ENCODE peak calls at places on chromosomes 1 and 21, in eight cellular contexts. One of them, this sample, is unnamed.

GRCh38 chr21:21045538-21045937 is 47.3 kb downstream of the NCAM2 start:
- DNase-seq in Right ventricle myocardium inferior: no peak
- DNase-seq in NCI-H1105 treated with DMSO at 0.1 percent for 48 hours: no peak
- DNase-seq in KBM-7: no peak
- DNase-seq in Calu3: no peak
- DNase-seq in MV-4-11: peak; percentile 67
- DNase-seq in amniotic epithelial cell: no peak
- DNase-seq in endodermal cell: no peak
- DNase-seq in this sample: no peak

GRCh38 chr1:182259229-182259872 is 132.2 kb downstream of the GLUL start:
- DNase-seq in Right ventricle myocardium inferior: peak; percentile 69
- DNase-seq in NCI-H1105 treated with DMSO at 0.1 percent for 48 hours: no peak
- DNase-seq in KBM-7: peak; percentile 97
- DNase-seq in Calu3: peak; percentile 20
- DNase-seq in MV-4-11: peak; percentile 100
- DNase-seq in amniotic epithelial cell: peak; percentile 1
- DNase-seq in endodermal cell: no peak
- DNase-seq in this sample: peak; percentile 75

GRCh38 chr1:88983791-88984552 is 8.5 kb downstream of the KYAT3 start:
- DNase-seq in Right ventricle myocardium inferior: no peak
- DNase-seq in NCI-H1105 treated with DMSO at 0.1 percent for 48 hours: peak; percentile 16
- DNase-seq in KBM-7: peak; percentile 59
- DNase-seq in Calu3: no peak
- DNase-seq in MV-4-11: peak; percentile 85
- DNase-seq in amniotic epithelial cell: peak; percentile 65
- DNase-seq in endodermal cell: no peak
- DNase-seq in this sample: no peak

GRCh38 chr1:2044510-2045319 is 5.5 kb upstream of the PRKCZ start:
- DNase-seq in Right ventricle myocardium inferior: peak; percentile 87
- DNase-seq in NCI-H1105 treated with DMSO at 0.1 percent for 48 hours: peak; percentile 3
- DNase-seq in KBM-7: peak; percentile 88
- DNase-seq in Calu3: peak; percentile 80
- DNase-seq in MV-4-11: peak; percentile 47
- DNase-seq in amniotic epithelial cell: peak; percentile 2
- DNase-seq in endodermal cell: peak; percentile 92
- DNase-seq in this sample: peak; percentile 50

GRCh38 chr21:32653326-32653901 is 41.2 kb upstream of the CFAP298 start:
- DNase-seq in Right ventricle myocardium inferior: no peak
- DNase-seq in NCI-H1105 treated with DMSO at 0.1 percent for 48 hours: peak; percentile 39
- DNase-seq in KBM-7: peak; percentile 73
- DNase-seq in Calu3: peak; percentile 49
- DNase-seq in MV-4-11: no peak
- DNase-seq in amniotic epithelial cell: peak; percentile 17
- DNase-seq in endodermal cell: peak; percentile 69
- DNase-seq in this sample: no peak

GRCh38 chr1:9293512-9294439 is 1.1 kb downstream of the SPSB1 start:
- DNase-seq in Right ventricle myocardium inferior: no peak
- DNase-seq in NCI-H1105 treated with DMSO at 0.1 percent for 48 hours: no peak
- DNase-seq in KBM-7: peak; percentile 42
- DNase-seq in Calu3: no peak
- DNase-seq in MV-4-11: no peak
- DNase-seq in amniotic epithelial cell: peak; percentile 60
- DNase-seq in endodermal cell: peak; percentile 73
- DNase-seq in this sample: no peak

GRCh38 chr1:83034846-83035245 is 964.1 kb downstream of the TTLL7 start:
- DNase-seq in Right ventricle myocardium inferior: no peak
- DNase-seq in NCI-H1105 treated with DMSO at 0.1 percent for 48 hours: no peak
- DNase-seq in KBM-7: no peak
- DNase-seq in Calu3: no peak
- DNase-seq in MV-4-11: no peak
- DNase-seq in amniotic epithelial cell: no peak
- DNase-seq in endodermal cell: no peak
- DNase-seq in this sample: no peak

GRCh38 chr1:67760030-67760821 is 73.0 kb downstream of the GNG12 start:
- DNase-seq in Right ventricle myocardium inferior: no peak
- DNase-seq in NCI-H1105 treated with DMSO at 0.1 percent for 48 hours: peak; percentile 64
- DNase-seq in KBM-7: peak; percentile 76
- DNase-seq in Calu3: peak; percentile 67
- DNase-seq in MV-4-11: peak; percentile 27
- DNase-seq in amniotic epithelial cell: peak; percentile 75
- DNase-seq in endodermal cell: peak; percentile 86
- DNase-seq in this sample: peak; percentile 65

GRCh38 chr1:32725595-32725942 is 23.0 kb upstream of the SYNC start:
- DNase-seq in Right ventricle myocardium inferior: no peak
- DNase-seq in NCI-H1105 treated with DMSO at 0.1 percent for 48 hours: no peak
- DNase-seq in KBM-7: no peak
- DNase-seq in Calu3: no peak
- DNase-seq in MV-4-11: no peak
- DNase-seq in amniotic epithelial cell: no peak
- DNase-seq in endodermal cell: no peak
- DNase-seq in this sample: no peak

GRCh38 chr1:159914252-159915018 is 10.9 kb downstream of the TAGLN2 start:
- DNase-seq in Right ventricle myocardium inferior: no peak
- DNase-seq in NCI-H1105 treated with DMSO at 0.1 percent for 48 hours: no peak
- DNase-seq in KBM-7: no peak
- DNase-seq in Calu3: peak; percentile 49
- DNase-seq in MV-4-11: no peak
- DNase-seq in amniotic epithelial cell: no peak
- DNase-seq in endodermal cell: peak; percentile 67
- DNase-seq in this sample: no peak

GRCh38 chr1:63624911-63625310 is 31.7 kb downstream of the PGM1 start:
- DNase-seq in Right ventricle myocardium inferior: no peak
- DNase-seq in NCI-H1105 treated with DMSO at 0.1 percent for 48 hours: no peak
- DNase-seq in KBM-7: no peak
- DNase-seq in Calu3: no peak
- DNase-seq in MV-4-11: no peak
- DNase-seq in amniotic epithelial cell: peak; percentile 95
- DNase-seq in endodermal cell: no peak
- DNase-seq in this sample: no peak

GRCh38 chr1:93463960-93464359 is 16.0 kb downstream of the FNBP1L start:
- DNase-seq in Right ventricle myocardium inferior: no peak
- DNase-seq in NCI-H1105 treated with DMSO at 0.1 percent for 48 hours: no peak
- DNase-seq in KBM-7: no peak
- DNase-seq in Calu3: no peak
- DNase-seq in MV-4-11: no peak
- DNase-seq in amniotic epithelial cell: no peak
- DNase-seq in endodermal cell: no peak
- DNase-seq in this sample: no peak

GRCh38 chr1:102937401-102937800 is 170.9 kb downstream of the COL11A1 start:
- DNase-seq in Right ventricle myocardium inferior: no peak
- DNase-seq in NCI-H1105 treated with DMSO at 0.1 percent for 48 hours: no peak
- DNase-seq in KBM-7: no peak
- DNase-seq in Calu3: no peak
- DNase-seq in MV-4-11: no peak
- DNase-seq in amniotic epithelial cell: no peak
- DNase-seq in endodermal cell: no peak
- DNase-seq in this sample: no peak

GRCh38 chr1:117609471-117609911 is 3.6 kb downstream of the TENT5C start:
- DNase-seq in Right ventricle myocardium inferior: peak; percentile 81
- DNase-seq in NCI-H1105 treated with DMSO at 0.1 percent for 48 hours: no peak
- DNase-seq in KBM-7: no peak
- DNase-seq in Calu3: no peak
- DNase-seq in MV-4-11: no peak
- DNase-seq in amniotic epithelial cell: no peak
- DNase-seq in endodermal cell: peak; percentile 35
- DNase-seq in this sample: peak; percentile 70

GRCh38 chr1:53068314-53069084 is 6.5 kb downstream of the PODN start:
- DNase-seq in Right ventricle myocardium inferior: no peak
- DNase-seq in NCI-H1105 treated with DMSO at 0.1 percent for 48 hours: no peak
- DNase-seq in KBM-7: no peak
- DNase-seq in Calu3: no peak
- DNase-seq in MV-4-11: no peak
- DNase-seq in amniotic epithelial cell: no peak
- DNase-seq in endodermal cell: peak; percentile 44
- DNase-seq in this sample: peak; percentile 11

GRCh38 chr1:98104285-98104684 is 183.5 kb upstream of the DPYD start:
- DNase-seq in Right ventricle myocardium inferior: no peak
- DNase-seq in NCI-H1105 treated with DMSO at 0.1 percent for 48 hours: no peak
- DNase-seq in KBM-7: no peak
- DNase-seq in Calu3: no peak
- DNase-seq in MV-4-11: no peak
- DNase-seq in amniotic epithelial cell: peak; percentile 53
- DNase-seq in endodermal cell: no peak
- DNase-seq in this sample: no peak

GRCh38 chr1:119132179-119132578 is 8.3 kb downstream of the WARS2 start:
- DNase-seq in Right ventricle myocardium inferior: peak; percentile 66
- DNase-seq in NCI-H1105 treated with DMSO at 0.1 percent for 48 hours: no peak
- DNase-seq in KBM-7: peak; percentile 27
- DNase-seq in Calu3: no peak
- DNase-seq in MV-4-11: no peak
- DNase-seq in amniotic epithelial cell: no peak
- DNase-seq in endodermal cell: no peak
- DNase-seq in this sample: peak; percentile 75

GRCh38 chr1:207873055-207873890 is 37.7 kb downstream of the CD34 start:
- DNase-seq in Right ventricle myocardium inferior: peak; percentile 55
- DNase-seq in NCI-H1105 treated with DMSO at 0.1 percent for 48 hours: no peak
- DNase-seq in KBM-7: peak; percentile 92
- DNase-seq in Calu3: no peak
- DNase-seq in MV-4-11: peak; percentile 86
- DNase-seq in amniotic epithelial cell: peak; percentile 66
- DNase-seq in endodermal cell: peak; percentile 31
- DNase-seq in this sample: no peak

GRCh38 chr1:5901841-5902240 is 90.4 kb downstream of the NPHP4 start:
- DNase-seq in Right ventricle myocardium inferior: no peak
- DNase-seq in NCI-H1105 treated with DMSO at 0.1 percent for 48 hours: no peak
- DNase-seq in KBM-7: no peak
- DNase-seq in Calu3: no peak
- DNase-seq in MV-4-11: no peak
- DNase-seq in amniotic epithelial cell: no peak
- DNase-seq in endodermal cell: peak; percentile 68
- DNase-seq in this sample: peak; percentile 34

GRCh38 chr1:41935226-41935625 is 16.5 kb upstream of the HIVEP3 start:
- DNase-seq in Right ventricle myocardium inferior: no peak
- DNase-seq in NCI-H1105 treated with DMSO at 0.1 percent for 48 hours: no peak
- DNase-seq in KBM-7: no peak
- DNase-seq in Calu3: no peak
- DNase-seq in MV-4-11: no peak
- DNase-seq in amniotic epithelial cell: no peak
- DNase-seq in endodermal cell: no peak
- DNase-seq in this sample: no peak

GRCh38 chr1:201212056-201212455 is 21.4 kb downstream of the IGFN1 start:
- DNase-seq in Right ventricle myocardium inferior: no peak
- DNase-seq in NCI-H1105 treated with DMSO at 0.1 percent for 48 hours: no peak
- DNase-seq in KBM-7: no peak
- DNase-seq in Calu3: no peak
- DNase-seq in MV-4-11: no peak
- DNase-seq in amniotic epithelial cell: no peak
- DNase-seq in endodermal cell: no peak
- DNase-seq in this sample: no peak

GRCh38 chr1:183079697-183080096 is 56.5 kb downstream of the LAMC1 start:
- DNase-seq in Right ventricle myocardium inferior: no peak
- DNase-seq in NCI-H1105 treated with DMSO at 0.1 percent for 48 hours: no peak
- DNase-seq in KBM-7: no peak
- DNase-seq in Calu3: no peak
- DNase-seq in MV-4-11: no peak
- DNase-seq in amniotic epithelial cell: no peak
- DNase-seq in endodermal cell: no peak
- DNase-seq in this sample: no peak

GRCh38 chr21:25375675-25376074 is 231.6 kb downstream of the MRPL39 start:
- DNase-seq in Right ventricle myocardium inferior: no peak
- DNase-seq in NCI-H1105 treated with DMSO at 0.1 percent for 48 hours: no peak
- DNase-seq in KBM-7: no peak
- DNase-seq in Calu3: no peak
- DNase-seq in MV-4-11: no peak
- DNase-seq in amniotic epithelial cell: no peak
- DNase-seq in endodermal cell: no peak
- DNase-seq in this sample: no peak

GRCh38 chr21:18373631-18374030 is 30.0 kb downstream of the TMPRSS15 start:
- DNase-seq in Right ventricle myocardium inferior: no peak
- DNase-seq in NCI-H1105 treated with DMSO at 0.1 percent for 48 hours: no peak
- DNase-seq in KBM-7: no peak
- DNase-seq in Calu3: no peak
- DNase-seq in MV-4-11: no peak
- DNase-seq in amniotic epithelial cell: peak; percentile 4
- DNase-seq in endodermal cell: no peak
- DNase-seq in this sample: no peak

GRCh38 chr1:94130851-94131595 is 10.1 kb upstream of the ABCA4 start:
- DNase-seq in Right ventricle myocardium inferior: no peak
- DNase-seq in NCI-H1105 treated with DMSO at 0.1 percent for 48 hours: no peak
- DNase-seq in KBM-7: no peak
- DNase-seq in Calu3: no peak
- DNase-seq in MV-4-11: no peak
- DNase-seq in amniotic epithelial cell: peak; percentile 79
- DNase-seq in endodermal cell: peak; percentile 54
- DNase-seq in this sample: no peak

GRCh38 chr1:58620259-58620658 is 43.2 kb upstream of the TACSTD2 start:
- DNase-seq in Right ventricle myocardium inferior: no peak
- DNase-seq in NCI-H1105 treated with DMSO at 0.1 percent for 48 hours: no peak
- DNase-seq in KBM-7: no peak
- DNase-seq in Calu3: peak; percentile 69
- DNase-seq in MV-4-11: no peak
- DNase-seq in amniotic epithelial cell: no peak
- DNase-seq in endodermal cell: peak; percentile 80
- DNase-seq in this sample: no peak

GRCh38 chr1:66055092-66055491 is 262.4 kb downstream of the PDE4B start:
- DNase-seq in Right ventricle myocardium inferior: no peak
- DNase-seq in NCI-H1105 treated with DMSO at 0.1 percent for 48 hours: no peak
- DNase-seq in KBM-7: no peak
- DNase-seq in Calu3: no peak
- DNase-seq in MV-4-11: no peak
- DNase-seq in amniotic epithelial cell: no peak
- DNase-seq in endodermal cell: no peak
- DNase-seq in this sample: no peak

GRCh38 chr1:43549921-43550597 is 19.4 kb downstream of the PTPRF start:
- DNase-seq in Right ventricle myocardium inferior: no peak
- DNase-seq in NCI-H1105 treated with DMSO at 0.1 percent for 48 hours: peak; percentile 92
- DNase-seq in KBM-7: no peak
- DNase-seq in Calu3: peak; percentile 90
- DNase-seq in MV-4-11: no peak
- DNase-seq in amniotic epithelial cell: no peak
- DNase-seq in endodermal cell: peak; percentile 99
- DNase-seq in this sample: no peak

GRCh38 chr1:232435746-232436145 is 194.2 kb downstream of the SIPA1L2 start:
- DNase-seq in Right ventricle myocardium inferior: no peak
- DNase-seq in NCI-H1105 treated with DMSO at 0.1 percent for 48 hours: no peak
- DNase-seq in KBM-7: no peak
- DNase-seq in Calu3: no peak
- DNase-seq in MV-4-11: no peak
- DNase-seq in amniotic epithelial cell: peak; percentile 60
- DNase-seq in endodermal cell: no peak
- DNase-seq in this sample: no peak

GRCh38 chr1:156684227-156684782 is 7.1 kb upstream of the NES start:
- DNase-seq in Right ventricle myocardium inferior: no peak
- DNase-seq in NCI-H1105 treated with DMSO at 0.1 percent for 48 hours: no peak
- DNase-seq in KBM-7: peak; percentile 34
- DNase-seq in Calu3: no peak
- DNase-seq in MV-4-11: peak; percentile 41
- DNase-seq in amniotic epithelial cell: peak; percentile 82
- DNase-seq in endodermal cell: no peak
- DNase-seq in this sample: no peak

GRCh38 chr1:112508242-112509004 is at the start of gene WNT2B:
- DNase-seq in Right ventricle myocardium inferior: peak; percentile 66
- DNase-seq in NCI-H1105 treated with DMSO at 0.1 percent for 48 hours: peak; percentile 31
- DNase-seq in KBM-7: peak; percentile 48
- DNase-seq in Calu3: peak; percentile 40
- DNase-seq in MV-4-11: no peak
- DNase-seq in amniotic epithelial cell: no peak
- DNase-seq in endodermal cell: peak; percentile 90
- DNase-seq in this sample: no peak

GRCh38 chr1:208122612-208123358 is 121.4 kb downstream of the PLXNA2 start:
- DNase-seq in Right ventricle myocardium inferior: no peak
- DNase-seq in NCI-H1105 treated with DMSO at 0.1 percent for 48 hours: no peak
- DNase-seq in KBM-7: no peak
- DNase-seq in Calu3: no peak
- DNase-seq in MV-4-11: peak; percentile 63
- DNase-seq in amniotic epithelial cell: no peak
- DNase-seq in endodermal cell: no peak
- DNase-seq in this sample: no peak

GRCh38 chr1:224251741-224252146 is 68.7 kb downstream of the DEGS1 start:
- DNase-seq in Right ventricle myocardium inferior: no peak
- DNase-seq in NCI-H1105 treated with DMSO at 0.1 percent for 48 hours: no peak
- DNase-seq in KBM-7: no peak
- DNase-seq in Calu3: no peak
- DNase-seq in MV-4-11: no peak
- DNase-seq in amniotic epithelial cell: no peak
- DNase-seq in endodermal cell: no peak
- DNase-seq in this sample: no peak

GRCh38 chr1:39199593-39199992 is 4.9 kb upstream of the MACF1 start:
- DNase-seq in Right ventricle myocardium inferior: no peak
- DNase-seq in NCI-H1105 treated with DMSO at 0.1 percent for 48 hours: no peak
- DNase-seq in KBM-7: no peak
- DNase-seq in Calu3: no peak
- DNase-seq in MV-4-11: no peak
- DNase-seq in amniotic epithelial cell: no peak
- DNase-seq in endodermal cell: no peak
- DNase-seq in this sample: no peak